ENCODE peak calls at places on chromosomes 6 and 20, in five cellular contexts. One of them, this sample, is unnamed.

GRCh38 chr6:161169690-161170089 is 104.2 kb downstream of the AGPAT4 start:
- DNase-seq in pancreas: no peak
- DNase-seq in Caco-2: no peak
- DNase-seq in HFFc6: peak
- DNase-seq in left ventricle myocardium inferior: no peak
- DNase-seq in this sample: no peak

GRCh38 chr6:147738516-147739187 is 230.2 kb downstream of the SAMD5 start:
- DNase-seq in pancreas: no peak
- DNase-seq in Caco-2: no peak
- DNase-seq in HFFc6: no peak
- DNase-seq in left ventricle myocardium inferior: no peak
- DNase-seq in this sample: no peak

GRCh38 chr20:34871320-34871926 is 1.2 kb downstream of the GGT7 start:
- DNase-seq in pancreas: no peak
- DNase-seq in Caco-2: no peak
- DNase-seq in HFFc6: no peak
- DNase-seq in left ventricle myocardium inferior: no peak
- DNase-seq in this sample: peak

GRCh38 chr20:32474967-32475819 is 109.9 kb downstream of the NOL4L start:
- DNase-seq in pancreas: peak
- DNase-seq in Caco-2: peak
- DNase-seq in HFFc6: peak
- DNase-seq in left ventricle myocardium inferior: peak
- DNase-seq in this sample: no peak

GRCh38 chr6:42101186-42101657 is 41.2 kb downstream of the C6orf132 start:
- DNase-seq in pancreas: no peak
- DNase-seq in Caco-2: no peak
- DNase-seq in HFFc6: no peak
- DNase-seq in left ventricle myocardium inferior: no peak
- DNase-seq in this sample: no peak

GRCh38 chr6:149032599-149033405 is 284.7 kb upstream of the TAB2 start:
- DNase-seq in pancreas: no peak
- DNase-seq in Caco-2: no peak
- DNase-seq in HFFc6: peak
- DNase-seq in left ventricle myocardium inferior: no peak
- DNase-seq in this sample: no peak

GRCh38 chr6:113684382-113684901 is 172.7 kb upstream of the MARCKS start:
- DNase-seq in pancreas: no peak
- DNase-seq in Caco-2: no peak
- DNase-seq in HFFc6: no peak
- DNase-seq in left ventricle myocardium inferior: no peak
- DNase-seq in this sample: no peak

GRCh38 chr6:168376811-168377480 is 57.4 kb upstream of the DACT2 start:
- DNase-seq in pancreas: peak
- DNase-seq in Caco-2: no peak
- DNase-seq in HFFc6: no peak
- DNase-seq in left ventricle myocardium inferior: no peak
- DNase-seq in this sample: peak

GRCh38 chr20:46954490-46955038 is 59.9 kb downstream of the EYA2 start:
- DNase-seq in pancreas: no peak
- DNase-seq in Caco-2: no peak
- DNase-seq in HFFc6: peak
- DNase-seq in left ventricle myocardium inferior: no peak
- DNase-seq in this sample: no peak

GRCh38 chr20:41469868-41470267 is 103.2 kb upstream of the EMILIN3 start:
- DNase-seq in pancreas: no peak
- DNase-seq in Caco-2: no peak
- DNase-seq in HFFc6: no peak
- DNase-seq in left ventricle myocardium inferior: peak
- DNase-seq in this sample: no peak

GRCh38 chr6:16669227-16669626 is 92.0 kb downstream of the ATXN1 start:
- DNase-seq in pancreas: no peak
- DNase-seq in Caco-2: no peak
- DNase-seq in HFFc6: peak
- DNase-seq in left ventricle myocardium inferior: no peak
- DNase-seq in this sample: no peak

GRCh38 chr6:25504661-25505060 is 147.4 kb upstream of the SCGN start:
- DNase-seq in pancreas: no peak
- DNase-seq in Caco-2: no peak
- DNase-seq in HFFc6: peak
- DNase-seq in left ventricle myocardium inferior: no peak
- DNase-seq in this sample: no peak

GRCh38 chr6:136717297-136717990 is 74.8 kb downstream of the MAP3K5 start:
- DNase-seq in pancreas: no peak
- DNase-seq in Caco-2: no peak
- DNase-seq in HFFc6: no peak
- DNase-seq in left ventricle myocardium inferior: no peak
- DNase-seq in this sample: no peak

GRCh38 chr6:14108571-14109410 is 8.8 kb upstream of the CD83 start:
- DNase-seq in pancreas: no peak
- DNase-seq in Caco-2: no peak
- DNase-seq in HFFc6: no peak
- DNase-seq in left ventricle myocardium inferior: no peak
- DNase-seq in this sample: no peak

GRCh38 chr6:22613695-22614094 is 44.3 kb downstream of the HDGFL1 start:
- DNase-seq in pancreas: no peak
- DNase-seq in Caco-2: no peak
- DNase-seq in HFFc6: no peak
- DNase-seq in left ventricle myocardium inferior: no peak
- DNase-seq in this sample: no peak

GRCh38 chr20:23325107-23325506 is 25.5 kb upstream of the NXT1 start:
- DNase-seq in pancreas: no peak
- DNase-seq in Caco-2: no peak
- DNase-seq in HFFc6: no peak
- DNase-seq in left ventricle myocardium inferior: no peak
- DNase-seq in this sample: no peak

GRCh38 chr20:1827974-1828785 is 67.0 kb upstream of the SIRPA start:
- DNase-seq in pancreas: peak
- DNase-seq in Caco-2: no peak
- DNase-seq in HFFc6: no peak
- DNase-seq in left ventricle myocardium inferior: peak
- DNase-seq in this sample: peak

GRCh38 chr6:135329851-135330803 is 149.0 kb downstream of the MYB start:
- DNase-seq in pancreas: no peak
- DNase-seq in Caco-2: no peak
- DNase-seq in HFFc6: no peak
- DNase-seq in left ventricle myocardium inferior: no peak
- DNase-seq in this sample: no peak

GRCh38 chr20:56271974-56272373 is 23.4 kb downstream of the MC3R start:
- DNase-seq in pancreas: no peak
- DNase-seq in Caco-2: no peak
- DNase-seq in HFFc6: no peak
- DNase-seq in left ventricle myocardium inferior: no peak
- DNase-seq in this sample: no peak

GRCh38 chr6:111759836-111760785 is 113.1 kb downstream of the FYN start:
- DNase-seq in pancreas: no peak
- DNase-seq in Caco-2: no peak
- DNase-seq in HFFc6: no peak
- DNase-seq in left ventricle myocardium inferior: no peak
- DNase-seq in this sample: peak

GRCh38 chr6:41964201-41964887 is 22.7 kb upstream of the CCND3 start:
- DNase-seq in pancreas: peak
- DNase-seq in Caco-2: no peak
- DNase-seq in HFFc6: no peak
- DNase-seq in left ventricle myocardium inferior: no peak
- DNase-seq in this sample: no peak

GRCh38 chr6:143806282-143807102 is 36.6 kb upstream of the LTV1 start:
- DNase-seq in pancreas: no peak
- DNase-seq in Caco-2: no peak
- DNase-seq in HFFc6: peak
- DNase-seq in left ventricle myocardium inferior: no peak
- DNase-seq in this sample: no peak

GRCh38 chr20:53934421-53935352 is 135.7 kb downstream of the BCAS1 start:
- DNase-seq in pancreas: no peak
- DNase-seq in Caco-2: peak
- DNase-seq in HFFc6: peak
- DNase-seq in left ventricle myocardium inferior: peak
- DNase-seq in this sample: no peak

GRCh38 chr6:129500958-129501381 is 209.0 kb downstream of the ARHGAP18 start:
- DNase-seq in pancreas: no peak
- DNase-seq in Caco-2: no peak
- DNase-seq in HFFc6: no peak
- DNase-seq in left ventricle myocardium inferior: no peak
- DNase-seq in this sample: no peak
- TF ChIP-seq CTCF in pancreas: no peak
- TF ChIP-seq CTCF in Caco-2: peak
- TF ChIP-seq CTCF in HFFc6: peak
- TF ChIP-seq CTCF in left ventricle myocardium inferior: peak
- TF ChIP-seq CTCF in this sample: peak

DNA sequence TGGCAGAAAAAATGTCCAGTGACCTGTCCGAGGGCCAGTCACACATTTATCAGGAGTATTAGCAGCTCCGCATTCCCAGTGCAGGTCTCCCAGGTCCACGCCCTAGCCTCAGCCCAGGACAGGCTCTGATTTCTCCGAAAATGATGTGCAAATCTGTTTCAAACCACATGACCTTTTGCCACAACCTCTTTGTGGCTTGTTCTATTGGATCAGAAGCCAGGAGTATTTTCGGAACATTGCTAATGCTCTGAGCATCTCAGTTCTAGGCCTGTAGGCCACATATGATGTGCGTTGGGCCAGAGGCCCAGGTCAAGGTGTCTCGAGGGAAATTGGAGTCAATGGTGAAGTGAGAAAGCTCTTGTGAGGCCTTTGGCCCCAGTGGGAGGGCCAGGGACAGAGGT is 40.4 kb downstream of the SNX5 start:
- DNase-seq in pancreas: no peak
- DNase-seq in Caco-2: no peak
- DNase-seq in HFFc6: no peak
- DNase-seq in left ventricle myocardium inferior: no peak
- DNase-seq in this sample: no peak
- TF ChIP-seq CTCF in pancreas: no peak
- TF ChIP-seq CTCF in Caco-2: no peak
- TF ChIP-seq CTCF in HFFc6: no peak
- TF ChIP-seq CTCF in left ventricle myocardium inferior: no peak
- TF ChIP-seq CTCF in this sample: no peak

GRCh38 chr6:122833229-122833556 is 44.1 kb downstream of the SMPDL3A start:
- DNase-seq in pancreas: no peak
- DNase-seq in Caco-2: no peak
- DNase-seq in HFFc6: no peak
- DNase-seq in left ventricle myocardium inferior: no peak
- DNase-seq in this sample: peak

GRCh38 chr6:122832515-122833228 is 43.6 kb downstream of the SMPDL3A start:
- DNase-seq in pancreas: no peak
- DNase-seq in Caco-2: no peak
- DNase-seq in HFFc6: no peak
- DNase-seq in left ventricle myocardium inferior: no peak
- DNase-seq in this sample: no peak

GRCh38 chr6:122839477-122839876 is 50.4 kb downstream of the SMPDL3A start:
- DNase-seq in pancreas: no peak
- DNase-seq in Caco-2: peak
- DNase-seq in HFFc6: peak
- DNase-seq in left ventricle myocardium inferior: no peak
- DNase-seq in this sample: no peak

GRCh38 chr6:122839906-122840305 is 50.8 kb downstream of the SMPDL3A start:
- DNase-seq in pancreas: no peak
- DNase-seq in Caco-2: no peak
- DNase-seq in HFFc6: no peak
- DNase-seq in left ventricle myocardium inferior: no peak
- DNase-seq in this sample: no peak

DNA sequence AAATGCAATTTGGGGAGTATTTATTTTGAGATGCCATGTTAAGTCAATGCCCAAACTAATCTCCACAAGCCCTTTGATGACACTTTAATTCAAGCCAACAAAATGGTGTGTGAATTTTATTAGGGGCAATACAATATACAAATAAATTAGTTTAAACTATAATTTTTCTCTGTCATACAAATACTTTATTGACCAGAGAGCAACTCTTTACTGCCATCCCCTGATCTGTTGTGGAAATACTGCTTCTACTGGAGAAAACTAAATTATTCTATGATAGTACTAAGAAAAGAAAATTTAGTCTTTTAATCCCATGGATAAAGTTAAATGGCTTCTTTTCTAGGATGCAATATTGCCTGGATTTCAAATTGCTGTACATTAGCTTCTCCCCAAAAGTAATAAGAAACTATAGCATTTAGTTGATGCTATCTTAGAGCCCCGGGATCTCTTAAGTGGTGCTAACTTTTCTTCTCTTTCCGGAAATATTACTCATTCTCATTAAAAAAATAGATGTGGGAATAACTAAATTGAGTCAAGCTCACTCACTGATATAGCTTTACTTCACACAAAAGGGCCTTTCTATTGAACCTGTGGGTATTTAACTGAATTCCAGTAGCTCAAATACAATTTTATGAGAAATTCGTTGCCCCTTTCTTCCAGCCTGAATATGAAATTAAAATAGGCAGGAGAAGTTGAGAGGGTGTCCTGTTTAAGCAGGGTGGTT is 49.2 kb downstream of the SMPDL3A start:
- DNase-seq in pancreas: no peak
- DNase-seq in Caco-2: no peak
- DNase-seq in HFFc6: peak
- DNase-seq in left ventricle myocardium inferior: no peak
- DNase-seq in this sample: no peak
- TF ChIP-seq CTCF in pancreas: no peak
- TF ChIP-seq CTCF in Caco-2: peak
- TF ChIP-seq CTCF in HFFc6: peak
- TF ChIP-seq CTCF in left ventricle myocardium inferior: peak
- TF ChIP-seq CTCF in this sample: peak

DNA sequence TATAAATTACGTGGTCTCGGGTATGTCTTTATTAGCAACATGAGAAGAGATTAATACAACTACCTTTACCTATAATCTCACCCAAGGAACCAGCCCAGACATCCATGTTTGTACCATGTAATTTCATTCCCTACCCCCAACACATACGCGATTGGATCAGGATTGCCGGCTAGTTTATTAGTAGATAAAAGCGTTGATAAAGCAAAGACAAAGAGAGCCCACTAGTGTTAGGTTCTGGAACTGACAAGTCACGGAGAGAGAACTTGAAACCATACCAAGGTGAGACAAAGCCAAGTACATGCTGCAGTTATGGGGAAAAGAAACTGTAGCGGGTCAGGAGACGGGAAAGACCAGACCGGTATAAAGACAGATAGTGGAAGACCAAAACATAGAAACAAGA is 37.4 kb upstream of the FAM135A start:
- DNase-seq in pancreas: no peak
- DNase-seq in Caco-2: no peak
- DNase-seq in HFFc6: peak
- DNase-seq in left ventricle myocardium inferior: no peak
- DNase-seq in this sample: no peak
- TF ChIP-seq CTCF in pancreas: no peak
- TF ChIP-seq CTCF in Caco-2: peak
- TF ChIP-seq CTCF in HFFc6: peak
- TF ChIP-seq CTCF in left ventricle myocardium inferior: no peak
- TF ChIP-seq CTCF in this sample: no peak

GRCh38 chr6:37438912-37439311 is 5.9 kb downstream of the CMTR1 start:
- DNase-seq in pancreas: no peak
- DNase-seq in Caco-2: no peak
- DNase-seq in HFFc6: no peak
- DNase-seq in left ventricle myocardium inferior: no peak
- DNase-seq in this sample: no peak

GRCh38 chr6:37433657-37434271 is 743 bp downstream of the CMTR1 start:
- DNase-seq in pancreas: peak
- DNase-seq in Caco-2: no peak
- DNase-seq in HFFc6: peak
- DNase-seq in left ventricle myocardium inferior: peak
- DNase-seq in this sample: peak

GRCh38 chr6:37435373-37435772 is 2.4 kb downstream of the CMTR1 start:
- DNase-seq in pancreas: no peak
- DNase-seq in Caco-2: no peak
- DNase-seq in HFFc6: no peak
- DNase-seq in left ventricle myocardium inferior: no peak
- DNase-seq in this sample: no peak

GRCh38 chr6:37432916-37433656 is at the start of gene CMTR1:
- DNase-seq in pancreas: peak
- DNase-seq in Caco-2: peak
- DNase-seq in HFFc6: peak
- DNase-seq in left ventricle myocardium inferior: peak
- DNase-seq in this sample: peak

GRCh38 chr6:37435816-37436215 is 2.8 kb downstream of the CMTR1 start:
- DNase-seq in pancreas: no peak
- DNase-seq in Caco-2: no peak
- DNase-seq in HFFc6: no peak
- DNase-seq in left ventricle myocardium inferior: no peak
- DNase-seq in this sample: no peak
- TF ChIP-seq CTCF in pancreas: no peak
- TF ChIP-seq CTCF in Caco-2: no peak
- TF ChIP-seq CTCF in HFFc6: peak
- TF ChIP-seq CTCF in left ventricle myocardium inferior: no peak
- TF ChIP-seq CTCF in this sample: no peak